ENCODE peak calls at places on chromosomes 7 and 10, in ten cellular contexts. R, M, Y, I, T, Q, G, V, C and Z are unnamed samples.

GRCh38 chr10:112956631-112957350 is 6.7 kb downstream of the TCF7L2 start:
- DNase-seq in R (no peak), M (no peak), Y (no peak), I (no peak), T (no peak), Q (no peak), G (no peak), V (peak; percentile 61), C (no peak), Z (no peak)

GRCh38 chr7:47337021-47337492 is 244.9 kb downstream of the TNS3 start:
- DNase-seq in R (no peak), M (no peak), Y (no peak), I (no peak), T (no peak), Q (no peak), G (no peak), V (no peak), C (no peak), Z (no peak)

GRCh38 chr10:36533316-36533715 is 592.1 kb upstream of the ANKRD30A start:
- DNase-seq in R (no peak), M (no peak), Y (no peak), I (no peak), T (no peak), Q (no peak), G (no peak), V (no peak), C (no peak), Z (no peak)

GRCh38 chr10:63692205-63692896 is 171.2 kb downstream of the REEP3 start:
- DNase-seq in R (no peak), M (no peak), Y (no peak), I (no peak), T (no peak), Q (no peak), G (no peak), V (no peak), C (no peak), Z (no peak)

GRCh38 chr7:128020161-128020560 is 11.1 kb downstream of the LRRC4 start:
- DNase-seq in R (no peak), M (no peak), Y (no peak), I (no peak), T (no peak), Q (no peak), G (peak; percentile 24), V (peak; percentile 93), C (no peak), Z (no peak)

GRCh38 chr7:125256446-125256845 is 326.8 kb upstream of the POT1 start:
- DNase-seq in R (no peak), M (no peak), Y (no peak), I (no peak), T (no peak), Q (no peak), G (no peak), V (peak; percentile 20), C (no peak), Z (no peak)

GRCh38 chr10:32159264-32159663 is 103.0 kb upstream of the KIF5B start:
- DNase-seq in R (no peak), M (no peak), Y (no peak), I (no peak), T (no peak), Q (no peak), G (no peak), V (no peak), C (no peak), Z (no peak)

GRCh38 chr7:40621592-40621998 is 486.8 kb downstream of the SUGCT start:
- DNase-seq in R (no peak), M (no peak), Y (no peak), I (no peak), T (no peak), Q (no peak), G (no peak), V (no peak), C (no peak), Z (no peak)

GRCh38 chr10:127996586-127996985 is 89.7 kb downstream of the PTPRE start:
- DNase-seq in R (no peak), M (no peak), Y (no peak), I (peak; percentile 35), T (peak; percentile 86), Q (no peak), G (no peak), V (no peak), C (no peak), Z (no peak)

GRCh38 chr10:30068482-30069223 is 9.3 kb upstream of the JCAD start:
- DNase-seq in R (no peak), M (no peak), Y (no peak), I (no peak), T (no peak), Q (no peak), G (no peak), V (no peak), C (no peak), Z (no peak)

DNA sequence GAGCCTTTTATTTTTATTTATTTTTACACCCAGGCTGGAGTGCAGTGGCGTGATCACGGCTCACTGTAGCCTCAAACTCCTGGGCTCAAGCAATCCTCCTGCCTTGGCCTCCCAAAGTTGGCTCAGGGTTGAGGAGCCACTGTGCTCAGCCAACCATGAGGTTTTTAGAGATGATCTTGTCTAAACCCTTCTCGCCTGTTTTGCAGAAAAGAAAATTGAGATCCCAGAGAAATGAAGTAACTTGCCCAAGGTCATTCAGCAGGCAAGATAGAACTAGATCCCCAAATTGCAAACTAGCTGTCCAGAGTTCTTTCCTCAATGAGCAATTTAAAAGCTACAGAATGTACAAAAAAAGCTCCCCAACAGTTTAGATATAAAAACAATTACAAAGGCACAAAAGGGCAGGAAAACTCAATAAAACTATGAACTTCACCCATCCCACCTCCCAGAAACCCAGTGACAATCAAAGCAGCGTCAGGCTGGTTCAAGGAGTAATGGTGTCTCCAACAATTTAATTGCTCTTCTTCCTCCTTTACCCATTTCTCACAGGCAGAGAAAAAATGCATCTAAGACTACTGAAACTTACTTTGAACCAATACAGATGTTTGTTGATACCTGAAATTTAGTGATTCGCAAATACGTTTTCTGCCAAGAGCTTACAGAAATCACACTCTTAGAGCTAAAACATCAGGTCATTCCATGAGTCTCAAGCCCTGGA is 762 bp downstream of the MYOF start:
- DNase-seq in R (no peak), M (no peak), Y (no peak), I (peak; percentile 21), T (peak; percentile 28), Q (no peak), G (no peak), V (no peak), C (no peak), Z (no peak)
- H3K4me3 ChIP-seq in R (peak overlapping the region; percentile 90), M (peak overlapping the region; percentile 69), Y (peak overlapping the region; percentile 66), I (peak overlapping the region; percentile 41), T (peak overlapping the region; percentile 79), Q (peak overlapping the region; percentile 28), G (no peak overlapping the region), V (peak overlapping the region; percentile 55), C (peak overlapping the region; percentile 89), Z (peak overlapping the region; percentile 91)

DNA sequence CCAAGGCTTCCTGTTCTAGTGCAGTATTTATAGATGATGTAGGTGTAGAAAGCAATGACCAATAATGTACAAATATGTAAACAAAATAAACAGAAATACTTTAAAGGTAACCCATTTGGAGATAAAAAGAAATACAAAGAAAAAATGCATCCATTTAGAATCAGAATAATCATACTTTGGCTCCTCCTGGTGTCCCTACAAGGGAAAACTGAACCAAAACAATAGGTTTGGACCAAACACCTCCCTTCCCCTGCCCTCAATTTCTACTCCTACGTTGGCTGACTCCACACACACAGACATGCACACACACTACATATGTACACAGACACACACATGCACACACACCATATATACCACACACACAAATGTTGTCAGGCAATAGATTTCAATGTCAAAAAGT is 36.0 kb downstream of the C10orf143 start:
- DNase-seq in R (no peak), M (no peak), Y (no peak), I (no peak), T (no peak), Q (no peak), G (no peak), V (no peak), C (no peak), Z (peak; percentile 42)
- TF ChIP-seq CTCF in R (no peak), M (no peak), Y (no peak), I (no peak), T (no peak), Q (no peak), G (no peak), V (no peak), C (no peak), Z (peak; percentile 22)

DNA sequence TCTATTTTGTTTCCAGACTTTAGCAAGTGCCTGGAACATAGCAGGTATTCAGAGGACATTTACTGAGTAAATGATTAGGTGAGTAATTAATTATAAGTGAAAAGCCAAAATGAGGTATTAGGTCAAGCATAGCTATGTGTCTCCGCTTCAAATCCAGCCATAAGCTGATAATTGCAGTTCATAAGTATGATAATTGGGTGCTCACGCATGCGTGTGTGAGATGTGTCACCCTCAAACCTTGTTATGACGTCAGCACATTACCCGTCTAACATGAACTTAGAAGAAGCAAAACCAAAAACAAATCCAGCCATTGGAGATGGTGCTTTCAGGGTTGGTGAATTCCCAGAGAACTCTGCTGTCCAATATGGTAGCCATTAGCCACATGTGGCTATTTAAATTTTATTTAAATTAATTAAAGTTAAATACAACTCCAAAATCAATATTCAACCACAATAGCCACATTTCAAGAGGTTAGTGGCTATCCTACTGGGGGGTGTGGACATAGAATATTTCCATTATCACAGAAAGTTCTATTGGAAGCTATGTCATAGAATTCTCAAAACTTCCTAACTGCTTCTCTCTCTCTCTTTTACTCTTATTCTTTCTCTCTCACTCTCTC is at the start of gene CPA5:
- DNase-seq in R (no peak), M (no peak), Y (no peak), I (no peak), T (no peak), Q (no peak), G (no peak), V (no peak), C (no peak), Z (no peak)
- H3K4me3 ChIP-seq in R (no peak within 1 kb of the TSS), M (no peak within 1 kb of the TSS), Y (no peak within 1 kb of the TSS), I (no peak within 1 kb of the TSS), T (peak within 1 kb of the TSS; percentile 6), Q (no peak within 1 kb of the TSS), G (no peak within 1 kb of the TSS), V (peak within 1 kb of the TSS; percentile 17), C (peak within 1 kb of the TSS; percentile 1), Z (no peak within 1 kb of the TSS)

GRCh38 chr10:14384915-14385314 is 54.2 kb upstream of the FRMD4A start:
- DNase-seq in R (no peak), M (no peak), Y (no peak), I (no peak), T (no peak), Q (no peak), G (no peak), V (no peak), C (no peak), Z (no peak)
- TF ChIP-seq CTCF in R (no peak), M (no peak), Y (no peak), I (no peak), T (no peak), Q (no peak), G (no peak), V (no peak), C (no peak), Z (no peak)

GRCh38 chr10:4181075-4181474 is 396.1 kb upstream of the KLF6 start:
- DNase-seq in R (no peak), M (no peak), Y (no peak), I (no peak), T (no peak), Q (no peak), G (no peak), V (no peak), C (no peak), Z (peak; percentile 30)
- H3K4me3 ChIP-seq in R (no peak overlapping the region), M (no peak overlapping the region), Y (peak overlapping the region; percentile 24), I (no peak overlapping the region), T (no peak overlapping the region), Q (no peak overlapping the region), G (no peak overlapping the region), V (no peak overlapping the region), C (no peak overlapping the region), Z (no peak overlapping the region)